ENCODE peak calls at places on chromosomes 5 and 9, in seven cellular contexts. Z, R, G, J, I, U and X are unnamed samples.

GRCh38 chr9:137689745-137690529 is 71.1 kb downstream of the EHMT1 start:
- DNase-seq in U (no peak), I (no peak), J (peak), G (no peak), R (no peak), Z (no peak), X (no peak)

GRCh38 chr9:127123239-127123935 is 952 bp upstream of the ANGPTL2 start:
- DNase-seq in J (no peak), I (no peak), R (no peak), Z (peak), U (no peak), G (peak), X (no peak)

GRCh38 chr5:53373420-53374188 is 106.8 kb upstream of the FST start:
- DNase-seq in R (no peak), U (no peak), I (no peak), J (peak), Z (no peak), G (no peak), X (no peak)

GRCh38 chr5:1140188-1140817 is 28.4 kb upstream of the SLC12A7 start:
- DNase-seq in I (peak), U (peak), G (peak), J (peak), R (peak), Z (peak), X (no peak)

GRCh38 chr5:143921525-143922311 is 109.8 kb downstream of the HMHB1 start:
- DNase-seq in G (no peak), R (no peak), U (no peak), Z (no peak), I (no peak), J (peak), X (peak)

GRCh38 chr9:22136446-22137140 is 127.5 kb upstream of the CDKN2B start:
- DNase-seq in I (no peak), Z (no peak), R (no peak), G (no peak), U (no peak), J (peak), X (no peak)

GRCh38 chr5:73233461-73234151 is 60.6 kb downstream of the TMEM174 start:
- DNase-seq in Z (no peak), G (no peak), J (no peak), U (no peak), R (no peak), I (no peak), X (no peak)

GRCh38 chr5:140145818-140146522 is 20.2 kb downstream of the IGIP start:
- DNase-seq in I (peak), R (peak), J (peak), U (no peak), G (no peak), Z (peak), X (peak)

GRCh38 chr5:133694181-133694831 is 82.0 kb upstream of the FSTL4 start:
- DNase-seq in I (no peak), J (no peak), U (no peak), R (no peak), Z (no peak), G (no peak), X (no peak)

GRCh38 chr9:121863931-121864330 is 212.5 kb downstream of the DAB2IP start:
- DNase-seq in Z (no peak), R (no peak), U (no peak), J (no peak), G (no peak), I (no peak), X (no peak)

GRCh38 chr9:99369327-99369722 is 147.2 kb downstream of the SEC61B start:
- DNase-seq in Z (no peak), G (no peak), U (no peak), J (no peak), I (no peak), R (no peak), X (no peak)

GRCh38 chr5:81066102-81066501 is 105.9 kb downstream of the RASGRF2 start:
- DNase-seq in G (no peak), I (no peak), Z (no peak), J (no peak), U (no peak), R (no peak), X (no peak)

GRCh38 chr9:74499111-74499601 is 2.0 kb downstream of the RORB start:
- DNase-seq in U (no peak), J (no peak), R (peak), Z (no peak), G (no peak), I (no peak), X (no peak)

GRCh38 chr9:88775037-88775471 is 216.2 kb upstream of the S1PR3 start:
- DNase-seq in R (no peak), G (no peak), Z (no peak), I (no peak), U (no peak), J (peak), X (peak)

GRCh38 chr9:103530934-103531333 is 535.8 kb downstream of the CYLC2 start:
- DNase-seq in J (no peak), G (no peak), I (no peak), Z (no peak), R (no peak), U (no peak), X (no peak)

GRCh38 chr5:138568061-138568824 is 7.0 kb downstream of the HSPA9 start:
- DNase-seq in R (no peak), Z (no peak), U (no peak), I (no peak), J (peak), G (no peak), X (no peak)

GRCh38 chr5:57316798-57317327 is 143.0 kb downstream of the GPBP1 start:
- DNase-seq in I (no peak), Z (no peak), G (no peak), J (peak), R (no peak), U (no peak), X (peak)

GRCh38 chr9:136292591-136293448 is 11.1 kb downstream of the CCDC187 start:
- DNase-seq in I (no peak), R (no peak), Z (no peak), G (no peak), J (no peak), U (no peak), X (no peak)

GRCh38 chr9:90612957-90613356 is 29.7 kb downstream of the DIRAS2 start:
- DNase-seq in R (peak), U (no peak), J (no peak), Z (no peak), G (no peak), I (no peak), X (no peak)

GRCh38 chr9:131728961-131729360 is 10.9 kb downstream of the RAPGEF1 start:
- DNase-seq in U (no peak), G (no peak), Z (no peak), R (no peak), J (no peak), I (no peak), X (no peak)

GRCh38 chr5:55713871-55714270 is 1.7 kb upstream of the SLC38A9 start:
- DNase-seq in U (no peak), I (no peak), J (no peak), R (no peak), Z (no peak), G (no peak), X (no peak)

GRCh38 chr5:125775896-125776295 is 647.3 kb upstream of the GRAMD2B start:
- DNase-seq in J (no peak), R (no peak), U (no peak), I (no peak), G (no peak), Z (no peak), X (no peak)

GRCh38 chr5:40775085-40775845 is 19.5 kb upstream of the TTC33 start:
- DNase-seq in J (no peak), U (no peak), R (no peak), I (no peak), Z (no peak), G (no peak), X (no peak)

GRCh38 chr9:127535834-127536233 is 76.2 kb upstream of the STXBP1 start:
- DNase-seq in J (peak), R (no peak), G (no peak), Z (no peak), U (no peak), I (no peak), X (no peak)

GRCh38 chr9:6955251-6955921 is 197.6 kb downstream of the KDM4C start:
- DNase-seq in Z (no peak), J (peak), I (no peak), G (peak), U (no peak), R (no peak), X (no peak)

GRCh38 chr5:159135896-159136531 is 36.3 kb upstream of the EBF1 start:
- DNase-seq in G (no peak), Z (no peak), I (no peak), J (peak), U (no peak), R (no peak), X (peak)

GRCh38 chr5:38249286-38249685 is 9.1 kb upstream of the EGFLAM start:
- DNase-seq in G (no peak), R (no peak), U (no peak), Z (no peak), I (no peak), J (no peak), X (no peak)

GRCh38 chr9:89815903-89816573 is 211.2 kb downstream of the GADD45G start:
- DNase-seq in Z (peak), J (no peak), I (no peak), G (no peak), U (no peak), R (no peak), X (no peak)

GRCh38 chr9:75452512-75452911 is 364.2 kb downstream of the OSTF1 start:
- DNase-seq in G (no peak), U (no peak), Z (no peak), I (no peak), R (no peak), J (no peak), X (no peak)

GRCh38 chr9:16461231-16461840 is 409.1 kb downstream of the BNC2 start:
- DNase-seq in J (peak), I (no peak), R (no peak), Z (no peak), U (peak), G (no peak), X (no peak)

GRCh38 chr5:54296386-54296785 is 14.0 kb downstream of the ARL15 start:
- DNase-seq in U (no peak), I (no peak), R (no peak), Z (no peak), J (no peak), G (no peak), X (no peak)

GRCh38 chr9:108609227-108609894 is 246.4 kb downstream of the ACTL7B start:
- DNase-seq in G (no peak), U (no peak), R (no peak), J (peak), Z (no peak), I (no peak), X (no peak)

GRCh38 chr5:136064510-136064909 is 35.7 kb downstream of the TGFBI start:
- DNase-seq in I (no peak), J (peak), Z (no peak), U (no peak), R (no peak), G (no peak), X (no peak)

GRCh38 chr5:109388407-109388806 is 21.4 kb downstream of the PJA2 start:
- DNase-seq in U (no peak), R (no peak), I (no peak), G (no peak), Z (no peak), J (peak), X (no peak)

GRCh38 chr5:148776780-148777179 is 49.6 kb upstream of the ADRB2 start:
- DNase-seq in U (no peak), R (no peak), I (no peak), J (peak), Z (no peak), G (no peak), X (peak)

GRCh38 chr5:1795931-1796330 is 3.7 kb downstream of the MRPL36 start:
- DNase-seq in R (no peak), Z (no peak), I (no peak), U (no peak), G (no peak), J (no peak), X (no peak)